ENCODE peak calls at places on chromosomes 5 and 9, in five cellular contexts. One of them, this sample, is unnamed.

GRCh38 chr5:129135633-129136032 is 41.1 kb downstream of the ISOC1 start:
- DNase-seq in tibial artery: no peak
- DNase-seq in fibroblast of lung: no peak
- DNase-seq in A549: peak; percentile 29
- DNase-seq in heart right ventricle: no peak
- DNase-seq in this sample: no peak

GRCh38 chr5:141389153-141390042 is 1.9 kb downstream of the PCDHGB4 start:
- DNase-seq in tibial artery: no peak
- DNase-seq in fibroblast of lung: no peak
- DNase-seq in A549: no peak
- DNase-seq in heart right ventricle: no peak
- DNase-seq in this sample: no peak

GRCh38 chr9:137649553-137649952 is 30.7 kb downstream of the EHMT1 start:
- DNase-seq in tibial artery: peak; percentile 20
- DNase-seq in fibroblast of lung: no peak
- DNase-seq in A549: no peak
- DNase-seq in heart right ventricle: no peak
- DNase-seq in this sample: no peak

GRCh38 chr5:45639038-45639437 is 57.1 kb downstream of the HCN1 start:
- DNase-seq in tibial artery: no peak
- DNase-seq in fibroblast of lung: no peak
- DNase-seq in A549: no peak
- DNase-seq in heart right ventricle: no peak
- DNase-seq in this sample: no peak

GRCh38 chr5:138636401-138636944 is 61.3 kb upstream of the HSPA9 start:
- DNase-seq in tibial artery: no peak
- DNase-seq in fibroblast of lung: no peak
- DNase-seq in A549: no peak
- DNase-seq in heart right ventricle: no peak
- DNase-seq in this sample: no peak

GRCh38 chr5:59813761-59814562 is 79.6 kb downstream of the PDE4D start:
- DNase-seq in tibial artery: no peak
- DNase-seq in fibroblast of lung: peak; percentile 80
- DNase-seq in A549: peak; percentile 80
- DNase-seq in heart right ventricle: no peak
- DNase-seq in this sample: no peak

GRCh38 chr9:27350382-27350781 is 53.4 kb upstream of the EQTN start:
- DNase-seq in tibial artery: no peak
- DNase-seq in fibroblast of lung: no peak
- DNase-seq in A549: no peak
- DNase-seq in heart right ventricle: no peak
- DNase-seq in this sample: no peak

GRCh38 chr5:164422400-164422799 is 917.0 kb downstream of the MAT2B start:
- DNase-seq in tibial artery: no peak
- DNase-seq in fibroblast of lung: peak; percentile 70
- DNase-seq in A549: peak; percentile 13
- DNase-seq in heart right ventricle: no peak
- DNase-seq in this sample: no peak

GRCh38 chr5:158483202-158483870 is 616.4 kb downstream of the EBF1 start:
- DNase-seq in tibial artery: no peak
- DNase-seq in fibroblast of lung: no peak
- DNase-seq in A549: no peak
- DNase-seq in heart right ventricle: no peak
- DNase-seq in this sample: no peak

GRCh38 chr5:171484460-171484899 is 65.0 kb downstream of the FGF18 start:
- DNase-seq in tibial artery: no peak
- DNase-seq in fibroblast of lung: peak; percentile 40
- DNase-seq in A549: peak; percentile 26
- DNase-seq in heart right ventricle: no peak
- DNase-seq in this sample: no peak

GRCh38 chr5:149540098-149540497 is 11.1 kb downstream of the CSNK1A1 start:
- DNase-seq in tibial artery: no peak
- DNase-seq in fibroblast of lung: no peak
- DNase-seq in A549: no peak
- DNase-seq in heart right ventricle: no peak
- DNase-seq in this sample: no peak

GRCh38 chr9:93679536-93680444 is 103.4 kb downstream of the PHF2 start:
- DNase-seq in tibial artery: peak; percentile 64
- DNase-seq in fibroblast of lung: no peak
- DNase-seq in A549: no peak
- DNase-seq in heart right ventricle: peak; percentile 1
- DNase-seq in this sample: no peak

GRCh38 chr9:121721770-121722169 is 70.3 kb downstream of the DAB2IP start:
- DNase-seq in tibial artery: no peak
- DNase-seq in fibroblast of lung: peak; percentile 79
- DNase-seq in A549: no peak
- DNase-seq in heart right ventricle: peak; percentile 51
- DNase-seq in this sample: no peak

GRCh38 chr9:92029553-92029952 is 79.5 kb upstream of the ROR2 start:
- DNase-seq in tibial artery: no peak
- DNase-seq in fibroblast of lung: no peak
- DNase-seq in A549: no peak
- DNase-seq in heart right ventricle: no peak
- DNase-seq in this sample: no peak

GRCh38 chr9:86041331-86041741 is 58.0 kb downstream of the GOLM1 start:
- DNase-seq in tibial artery: no peak
- DNase-seq in fibroblast of lung: peak; percentile 71
- DNase-seq in A549: no peak
- DNase-seq in heart right ventricle: no peak
- DNase-seq in this sample: no peak

GRCh38 chr5:15013654-15014463 is 142.3 kb upstream of the ANKH start:
- DNase-seq in tibial artery: no peak
- DNase-seq in fibroblast of lung: peak; percentile 84
- DNase-seq in A549: peak; percentile 76
- DNase-seq in heart right ventricle: peak; percentile 25
- DNase-seq in this sample: no peak

GRCh38 chr5:175742290-175742994 is 84.6 kb downstream of the HRH2 start:
- DNase-seq in tibial artery: no peak
- DNase-seq in fibroblast of lung: no peak
- DNase-seq in A549: no peak
- DNase-seq in heart right ventricle: no peak
- DNase-seq in this sample: no peak

GRCh38 chr5:164119806-164120440 is 614.5 kb downstream of the MAT2B start:
- DNase-seq in tibial artery: no peak
- DNase-seq in fibroblast of lung: peak; percentile 54
- DNase-seq in A549: peak; percentile 50
- DNase-seq in heart right ventricle: no peak
- DNase-seq in this sample: no peak

GRCh38 chr9:126720661-126721530 is 83.9 kb upstream of the ZBTB43 start:
- DNase-seq in tibial artery: no peak
- DNase-seq in fibroblast of lung: no peak
- DNase-seq in A549: no peak
- DNase-seq in heart right ventricle: no peak
- DNase-seq in this sample: no peak

GRCh38 chr9:109110326-109111014 is 9.3 kb downstream of the TMEM245 start:
- DNase-seq in tibial artery: no peak
- DNase-seq in fibroblast of lung: peak; percentile 80
- DNase-seq in A549: peak; percentile 62
- DNase-seq in heart right ventricle: no peak
- DNase-seq in this sample: no peak

GRCh38 chr5:116409591-116410296 is 164.9 kb downstream of the SEMA6A start:
- DNase-seq in tibial artery: no peak
- DNase-seq in fibroblast of lung: no peak
- DNase-seq in A549: no peak
- DNase-seq in heart right ventricle: no peak
- DNase-seq in this sample: no peak

GRCh38 chr9:136690104-136690840 is 3.0 kb upstream of the AGPAT2 start:
- DNase-seq in tibial artery: no peak
- DNase-seq in fibroblast of lung: no peak
- DNase-seq in A549: no peak
- DNase-seq in heart right ventricle: peak; percentile 79
- DNase-seq in this sample: no peak

GRCh38 chr9:128877852-128878251 is 3.9 kb downstream of the KYAT1 start:
- DNase-seq in tibial artery: no peak
- DNase-seq in fibroblast of lung: no peak
- DNase-seq in A549: no peak
- DNase-seq in heart right ventricle: no peak
- DNase-seq in this sample: no peak

GRCh38 chr5:30845194-30845593 is 348.3 kb upstream of the CDH6 start:
- DNase-seq in tibial artery: no peak
- DNase-seq in fibroblast of lung: no peak
- DNase-seq in A549: no peak
- DNase-seq in heart right ventricle: no peak
- DNase-seq in this sample: no peak

GRCh38 chr5:65086234-65086886 is 317.6 kb downstream of the CWC27 start:
- DNase-seq in tibial artery: no peak
- DNase-seq in fibroblast of lung: no peak
- DNase-seq in A549: no peak
- DNase-seq in heart right ventricle: no peak
- DNase-seq in this sample: no peak

GRCh38 chr9:135666534-135667402 is 3.7 kb downstream of the LCN9 start:
- DNase-seq in tibial artery: peak; percentile 48
- DNase-seq in fibroblast of lung: no peak
- DNase-seq in A549: no peak
- DNase-seq in heart right ventricle: no peak
- DNase-seq in this sample: no peak

DNA sequence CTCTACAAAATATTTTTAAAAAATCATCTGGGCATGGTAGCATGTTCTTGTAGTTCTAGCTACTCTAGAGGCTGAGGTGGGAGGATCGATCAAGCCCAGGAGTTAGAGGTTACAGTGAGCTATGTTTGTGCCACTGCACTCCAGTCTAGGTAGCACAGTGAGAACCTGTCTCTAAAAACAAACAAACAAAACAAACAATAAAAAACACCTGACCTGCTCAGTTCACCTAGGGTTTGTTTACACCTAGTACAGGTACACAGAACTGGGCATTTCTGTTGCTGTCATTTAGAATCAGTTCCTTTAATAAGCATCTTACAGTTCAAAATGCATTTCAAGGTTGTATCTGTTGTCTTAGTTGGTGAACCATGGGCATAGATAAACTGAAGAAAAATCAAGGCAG is 95.3 kb downstream of the MEGF10 start:
- DNase-seq in tibial artery: no peak
- DNase-seq in fibroblast of lung: no peak
- DNase-seq in A549: no peak
- DNase-seq in heart right ventricle: no peak
- DNase-seq in this sample: no peak
- H3K27ac ChIP-seq in tibial artery: no peak overlapping the region
- H3K27ac ChIP-seq in fibroblast of lung: no peak overlapping the region
- H3K27ac ChIP-seq in A549: no peak overlapping the region
- H3K27ac ChIP-seq in heart right ventricle: no peak overlapping the region
- H3K27ac ChIP-seq in this sample: no peak overlapping the region

GRCh38 chr9:130994135-130994534 is 14.8 kb upstream of the LAMC3 start:
- DNase-seq in tibial artery: no peak
- DNase-seq in fibroblast of lung: no peak
- DNase-seq in A549: no peak
- DNase-seq in heart right ventricle: no peak
- DNase-seq in this sample: no peak
- H3K27ac ChIP-seq in tibial artery: no peak overlapping the region
- H3K27ac ChIP-seq in fibroblast of lung: no peak overlapping the region
- H3K27ac ChIP-seq in A549: peak overlapping the region; percentile 68
- H3K27ac ChIP-seq in heart right ventricle: no peak overlapping the region
- H3K27ac ChIP-seq in this sample: no peak overlapping the region

DNA sequence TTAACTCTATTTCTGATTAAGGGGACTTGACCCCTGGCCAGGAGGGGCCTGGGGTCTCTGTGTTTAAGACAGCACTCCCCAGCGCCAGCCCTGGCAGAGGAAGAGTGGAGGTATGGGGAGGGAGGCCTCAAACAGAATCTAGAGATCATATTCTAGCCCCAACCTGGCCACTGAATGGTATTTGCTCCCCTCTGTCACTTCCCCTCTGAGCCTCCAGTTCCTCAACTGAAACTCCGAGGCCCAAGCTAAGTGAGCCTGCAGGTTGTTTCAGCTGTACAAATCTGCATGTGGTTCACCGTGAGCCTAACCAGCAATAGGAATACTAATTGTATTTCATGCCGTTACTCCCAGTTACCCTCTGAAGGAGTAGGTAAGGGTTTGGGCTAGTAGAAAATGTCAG is 36.0 kb downstream of the ANP32B start:
- DNase-seq in tibial artery: no peak
- DNase-seq in fibroblast of lung: no peak
- DNase-seq in A549: no peak
- DNase-seq in heart right ventricle: no peak
- DNase-seq in this sample: no peak
- H3K27ac ChIP-seq in tibial artery: no peak overlapping the region
- H3K27ac ChIP-seq in fibroblast of lung: no peak overlapping the region
- H3K27ac ChIP-seq in A549: no peak overlapping the region
- H3K27ac ChIP-seq in heart right ventricle: no peak overlapping the region
- H3K27ac ChIP-seq in this sample: no peak overlapping the region

GRCh38 chr9:111799506-111799905 is 4.8 kb upstream of the SHOC1 start:
- DNase-seq in tibial artery: no peak
- DNase-seq in fibroblast of lung: no peak
- DNase-seq in A549: no peak
- DNase-seq in heart right ventricle: no peak
- DNase-seq in this sample: no peak
- H3K27ac ChIP-seq in tibial artery: no peak overlapping the region
- H3K27ac ChIP-seq in fibroblast of lung: no peak overlapping the region
- H3K27ac ChIP-seq in A549: no peak overlapping the region
- H3K27ac ChIP-seq in heart right ventricle: no peak overlapping the region
- H3K27ac ChIP-seq in this sample: no peak overlapping the region

GRCh38 chr5:81778642-81779041 is 27.7 kb upstream of the SSBP2 start:
- DNase-seq in tibial artery: no peak
- DNase-seq in fibroblast of lung: peak; percentile 44
- DNase-seq in A549: no peak
- DNase-seq in heart right ventricle: no peak
- DNase-seq in this sample: no peak

GRCh38 chr5:81783401-81783800 is 32.5 kb upstream of the SSBP2 start:
- DNase-seq in tibial artery: no peak
- DNase-seq in fibroblast of lung: no peak
- DNase-seq in A549: no peak
- DNase-seq in heart right ventricle: no peak
- DNase-seq in this sample: no peak

GRCh38 chr5:81779125-81779934 is 28.4 kb upstream of the SSBP2 start:
- DNase-seq in tibial artery: peak; percentile 87
- DNase-seq in fibroblast of lung: peak; percentile 63
- DNase-seq in A549: no peak
- DNase-seq in heart right ventricle: peak; percentile 58
- DNase-seq in this sample: no peak

GRCh38 chr5:81782811-81783210 is 31.9 kb upstream of the SSBP2 start:
- DNase-seq in tibial artery: no peak
- DNase-seq in fibroblast of lung: peak; percentile 52
- DNase-seq in A549: no peak
- DNase-seq in heart right ventricle: no peak
- DNase-seq in this sample: no peak

GRCh38 chr5:81779935-81780266 is 29.0 kb upstream of the SSBP2 start:
- DNase-seq in tibial artery: no peak
- DNase-seq in fibroblast of lung: no peak
- DNase-seq in A549: no peak
- DNase-seq in heart right ventricle: no peak
- DNase-seq in this sample: no peak
- H3K27ac ChIP-seq in tibial artery: peak overlapping the region; percentile 78
- H3K27ac ChIP-seq in fibroblast of lung: no peak overlapping the region
- H3K27ac ChIP-seq in A549: no peak overlapping the region
- H3K27ac ChIP-seq in heart right ventricle: peak overlapping the region; percentile 75
- H3K27ac ChIP-seq in this sample: no peak overlapping the region